ENCODE peak calls at places on chromosomes 12 and 14, in four cellular contexts. B is transverse colon, K is IMR-90, L is gastrocnemius medialis. A is an unnamed sample.

GRCh38 chr12:26195641-26196423 is 459 bp downstream of the SSPN start:
- DNase-seq in B (peak; percentile 62), K (peak; percentile 31), L (peak; percentile 39), A (no peak)

GRCh38 chr12:113030875-113031525 is 25.5 kb upstream of the DTX1 start:
- DNase-seq in B (no peak), K (peak; percentile 52), L (no peak), A (no peak)

GRCh38 chr14:106459971-106460730 is 933.8 kb downstream of the TMEM121 start:
- DNase-seq in B (peak; percentile 20), K (no peak), L (no peak), A (no peak)

GRCh38 chr14:51529731-51530130 is 122.0 kb upstream of the FRMD6 start:
- DNase-seq in B (no peak), K (no peak), L (no peak), A (no peak)

GRCh38 chr12:78210894-78211302 is 380.2 kb downstream of the NAV3 start:
- DNase-seq in B (no peak), K (peak; percentile 81), L (no peak), A (no peak)

GRCh38 chr14:100200311-100200710 is 38.6 kb upstream of the YY1 start:
- DNase-seq in B (no peak), K (no peak), L (no peak), A (no peak)

GRCh38 chr14:35088514-35088913 is 33.3 kb downstream of the PPP2R3C start:
- DNase-seq in B (no peak), K (peak; percentile 19), L (no peak), A (no peak)

GRCh38 chr12:32039341-32039740 is 67.3 kb upstream of the BICD1 start:
- DNase-seq in B (no peak), K (peak; percentile 20), L (no peak), A (no peak)

GRCh38 chr12:116863275-116863767 is 17.9 kb downstream of the HRK start:
- DNase-seq in B (peak; percentile 49), K (peak; percentile 75), L (no peak), A (no peak)

GRCh38 chr14:103052407-103052806 is 4.9 kb downstream of the CDC42BPB start:
- DNase-seq in B (no peak), K (no peak), L (no peak), A (no peak)

GRCh38 chr12:96108321-96108720 is 72.9 kb upstream of the LTA4H start:
- DNase-seq in B (peak; percentile 59), K (no peak), L (no peak), A (peak; percentile 59)

GRCh38 chr12:7108928-7109920 is at the start of gene C1RL:
- DNase-seq in B (peak; percentile 93), K (peak; percentile 77), L (peak; percentile 87), A (peak; percentile 93)

GRCh38 chr14:41419709-41420108 is 187.0 kb upstream of the LRFN5 start:
- DNase-seq in B (no peak), K (no peak), L (no peak), A (no peak)

GRCh38 chr12:112350593-112351592 is 31.3 kb downstream of the HECTD4 start:
- DNase-seq in B (no peak), K (no peak), L (no peak), A (no peak)

GRCh38 chr12:113924341-113924740 is 41.8 kb downstream of the RBM19 start:
- DNase-seq in B (no peak), K (no peak), L (no peak), A (no peak)

GRCh38 chr12:30880061-30880460 is 46.5 kb upstream of the TSPAN11 start:
- DNase-seq in B (no peak), K (no peak), L (no peak), A (no peak)

GRCh38 chr12:49888461-49889151 is 15.1 kb downstream of the FAIM2 start:
- DNase-seq in B (peak; percentile 28), K (no peak), L (no peak), A (no peak)

GRCh38 chr12:102755271-102755670 is 161.8 kb downstream of the PAH start:
- DNase-seq in B (no peak), K (no peak), L (no peak), A (no peak)

GRCh38 chr14:94171208-94171607 is 2.9 kb upstream of the PPP4R4 start:
- DNase-seq in B (no peak), K (peak; percentile 42), L (peak; percentile 44), A (no peak)

GRCh38 chr14:98138666-98139065 is 1133.3 kb downstream of the BCL11B start:
- DNase-seq in B (peak; percentile 10), K (no peak), L (no peak), A (no peak)

GRCh38 chr14:51715250-51715649 is 63.5 kb downstream of the FRMD6 start:
- DNase-seq in B (no peak), K (no peak), L (no peak), A (no peak)

GRCh38 chr12:111024205-111024794 is 103.9 kb upstream of the MYL2 start:
- DNase-seq in B (peak; percentile 48), K (peak; percentile 4), L (peak; percentile 6), A (peak; percentile 79)

GRCh38 chr14:23513005-23513412 is 38.6 kb downstream of the ZFHX2 start:
- DNase-seq in B (no peak), K (no peak), L (no peak), A (no peak)

GRCh38 chr12:98738539-98738938 is 93.4 kb downstream of the APAF1 start:
- DNase-seq in B (no peak), K (no peak), L (no peak), A (no peak)

GRCh38 chr12:88764781-88765470 is 184.7 kb upstream of the KITLG start:
- DNase-seq in B (no peak), K (peak; percentile 47), L (no peak), A (no peak)

GRCh38 chr12:77727442-77728001 is 103.2 kb upstream of the NAV3 start:
- DNase-seq in B (no peak), K (no peak), L (no peak), A (no peak)

GRCh38 chr14:76181546-76181945 is 29.8 kb downstream of the GPATCH2L start:
- DNase-seq in B (no peak), K (no peak), L (no peak), A (no peak)

GRCh38 chr14:104794099-104794498 is 1.4 kb downstream of the AKT1 start:
- DNase-seq in B (peak; percentile 68), K (peak; percentile 66), L (no peak), A (no peak)

GRCh38 chr12:69428351-69429048 is 41.7 kb upstream of the FRS2 start:
- DNase-seq in B (no peak), K (peak; percentile 3), L (no peak), A (no peak)

GRCh38 chr12:50088577-50089335 is 3.6 kb downstream of the SMARCD1 start:
- DNase-seq in B (peak; percentile 70), K (peak; percentile 46), L (no peak), A (no peak)

GRCh38 chr14:90091393-90091792 is 29.6 kb downstream of the KCNK13 start:
- DNase-seq in B (no peak), K (peak; percentile 20), L (no peak), A (no peak)

GRCh38 chr14:100438678-100439592 is 115.8 kb downstream of the SLC25A47 start:
- DNase-seq in B (peak; percentile 87), K (peak; percentile 89), L (no peak), A (peak; percentile 35)

GRCh38 chr12:89966495-89967240 is 258.0 kb upstream of the ATP2B1 start:
- DNase-seq in B (no peak), K (no peak), L (no peak), A (no peak)

GRCh38 chr12:2402180-2402579 is 349.4 kb downstream of the CACNA1C start:
- DNase-seq in B (no peak), K (no peak), L (no peak), A (no peak)

DNA sequence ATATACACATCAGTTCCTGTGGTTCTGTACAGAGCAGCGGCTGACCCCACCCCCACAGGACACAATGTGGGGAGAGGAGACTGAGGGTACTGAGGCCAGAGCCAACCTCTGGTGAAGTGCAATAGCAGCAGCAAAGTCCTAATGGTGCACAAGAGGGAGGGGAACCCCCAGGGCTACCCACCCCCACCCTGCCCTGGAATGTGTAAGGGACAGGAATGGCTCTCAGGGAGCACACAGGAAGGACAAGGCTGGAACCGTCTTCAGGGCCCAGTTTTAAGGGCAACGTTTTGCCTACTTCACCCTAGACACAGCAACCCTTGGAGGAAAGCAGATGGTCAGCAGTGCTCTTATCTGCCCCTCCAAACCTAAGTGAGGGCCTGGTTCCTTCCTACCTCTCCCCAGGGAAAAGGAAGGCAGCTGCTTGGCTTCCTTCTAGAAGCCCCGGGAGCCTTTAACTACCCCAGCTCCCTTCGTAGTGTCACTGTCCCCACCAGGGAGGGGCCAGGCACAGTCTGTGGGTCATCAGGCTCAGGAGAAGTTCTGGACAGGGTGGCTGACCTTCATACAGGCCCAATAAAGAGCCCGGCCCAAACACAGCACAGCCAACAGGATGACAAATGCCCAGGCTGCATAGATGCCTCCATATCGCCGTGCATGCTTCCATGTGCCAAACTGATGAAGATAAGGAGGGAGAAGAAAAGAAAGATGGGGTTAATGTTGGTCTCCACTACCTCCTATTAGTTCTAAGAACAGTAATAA is 3.0 kb downstream of the PIP4P1 start:
- DNase-seq in B (no peak), K (no peak), L (no peak), A (no peak)
- TF ChIP-seq POLR2A in B (no peak), K (peak; percentile 32), L (no peak), A (no peak)

DNA sequence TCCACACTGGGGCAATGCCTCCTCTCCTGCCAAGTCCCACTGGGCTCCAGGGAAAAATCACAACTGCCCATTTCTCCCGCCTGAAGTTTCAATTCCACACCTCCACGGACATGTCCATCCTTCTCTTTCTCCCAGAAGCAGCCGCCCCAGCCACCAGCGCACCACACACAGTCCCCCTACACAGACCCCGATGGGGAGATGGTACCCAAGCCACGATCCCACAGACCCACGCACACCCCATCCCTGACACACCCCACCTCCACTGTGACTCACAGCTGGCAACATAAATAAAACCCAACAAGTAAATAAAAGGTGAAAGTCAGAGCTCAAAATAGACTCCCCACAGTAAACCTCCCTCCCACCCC is 2.6 kb downstream of the MSI1 start:
- DNase-seq in B (no peak), K (no peak), L (no peak), A (no peak)
- H3K4me3 ChIP-seq in B (no peak overlapping the region), K (no peak overlapping the region), L (no peak overlapping the region), A (no peak overlapping the region)

DNA sequence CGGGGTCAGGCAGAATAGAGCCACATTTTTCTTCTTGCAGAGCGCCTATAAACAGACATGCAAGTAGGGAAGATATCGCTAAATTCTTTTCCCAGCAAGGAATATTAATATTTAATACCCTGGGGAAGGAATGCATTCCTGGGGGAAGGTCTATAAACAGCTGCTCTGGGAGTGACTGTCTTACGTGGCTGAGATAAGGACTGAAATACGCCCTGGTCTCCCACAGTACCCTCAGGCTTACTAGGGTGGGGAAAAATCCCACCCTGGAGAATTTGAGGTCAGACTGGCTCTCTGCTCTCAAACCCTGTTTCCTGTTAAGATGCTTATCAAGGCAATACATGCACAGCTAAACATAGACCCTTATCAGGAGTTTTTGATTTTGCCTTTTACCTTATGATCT is 262.3 kb downstream of the CEP128 start:
- DNase-seq in B (no peak), K (no peak), L (no peak), A (no peak)
- H3K27me3 ChIP-seq in B (no peaks in the 10 kb centered on the region), K (no peaks in the 10 kb centered on the region), L (no peaks in the 10 kb centered on the region), A (no peaks in the 10 kb centered on the region)

GRCh38 chr12:62631531-62632520 is 165.2 kb downstream of the MON2 start:
- DNase-seq in B (peak; percentile 61), K (peak; percentile 61), L (peak; percentile 18), A (peak; percentile 78)
- TF ChIP-seq POLR2A in B (no peak), K (no peak), L (no peak), A (peak; percentile 8)

GRCh38 chr12:5549011-5549410 is 117.1 kb downstream of the NTF3 start:
- DNase-seq in B (no peak), K (no peak), L (no peak), A (no peak)
- H3K4me3 ChIP-seq in B (no peak overlapping the region), K (no peak overlapping the region), L (no peak overlapping the region), A (no peak overlapping the region)

GRCh38 chr12:27965966-27966365 is 6.6 kb downstream of the PTHLH start:
- DNase-seq in B (no peak), K (peak; percentile 63), L (no peak), A (no peak)
- H3K27me3 ChIP-seq in B (peaks cover 72% of the 10 kb centered on the region), K (no peaks in the 10 kb centered on the region), L (peaks cover 46% of the 10 kb centered on the region), A (no peaks in the 10 kb centered on the region)

A was measured in right lobe of liver.